ENCODE peak calls at places on chromosomes 3 and 15, in eight cellular contexts. One of them, this sample, is unnamed.

GRCh38 chr3:100500320-100500880 is 8.0 kb downstream of the TMEM45A start:
- DNase-seq in cardiac muscle cell: no peak
- DNase-seq in HFF-Myc: no peak
- DNase-seq in mesothelial cell of epicardium: no peak
- DNase-seq in GM10248: no peak
- DNase-seq in foreskin fibroblast: no peak
- DNase-seq in endothelial cell: no peak
- DNase-seq in endodermal cell: no peak
- DNase-seq in this sample: no peak

GRCh38 chr15:68315495-68316007 is 38.0 kb downstream of the FEM1B start:
- DNase-seq in mesothelial cell of epicardium: no peak
- DNase-seq in foreskin fibroblast: no peak
- DNase-seq in endodermal cell: peak
- DNase-seq in endothelial cell: peak
- DNase-seq in GM10248: no peak
- DNase-seq in cardiac muscle cell: peak
- DNase-seq in HFF-Myc: no peak
- DNase-seq in this sample: peak

GRCh38 chr3:194368918-194369317 is 625 bp downstream of the LRRC15 start:
- DNase-seq in mesothelial cell of epicardium: no peak
- DNase-seq in foreskin fibroblast: no peak
- DNase-seq in HFF-Myc: no peak
- DNase-seq in GM10248: no peak
- DNase-seq in endothelial cell: no peak
- DNase-seq in cardiac muscle cell: no peak
- DNase-seq in endodermal cell: no peak
- DNase-seq in this sample: no peak

GRCh38 chr15:91537868-91538267 is 315.6 kb upstream of the SLCO3A1 start:
- DNase-seq in endodermal cell: no peak
- DNase-seq in cardiac muscle cell: no peak
- DNase-seq in GM10248: no peak
- DNase-seq in mesothelial cell of epicardium: no peak
- DNase-seq in HFF-Myc: no peak
- DNase-seq in foreskin fibroblast: no peak
- DNase-seq in endothelial cell: no peak
- DNase-seq in this sample: no peak

GRCh38 chr15:40108855-40109735 is at the start of gene BMF:
- DNase-seq in endodermal cell: peak
- DNase-seq in endothelial cell: peak
- DNase-seq in GM10248: peak
- DNase-seq in HFF-Myc: peak
- DNase-seq in cardiac muscle cell: peak
- DNase-seq in foreskin fibroblast: peak
- DNase-seq in mesothelial cell of epicardium: peak
- DNase-seq in this sample: peak

GRCh38 chr15:72153269-72153668 is 35.1 kb downstream of the SENP8 start:
- DNase-seq in GM10248: no peak
- DNase-seq in endothelial cell: no peak
- DNase-seq in HFF-Myc: no peak
- DNase-seq in cardiac muscle cell: no peak
- DNase-seq in endodermal cell: no peak
- DNase-seq in foreskin fibroblast: no peak
- DNase-seq in mesothelial cell of epicardium: no peak
- DNase-seq in this sample: no peak

GRCh38 chr3:120198305-120198878 is 86.6 kb downstream of the GPR156 start:
- DNase-seq in cardiac muscle cell: peak
- DNase-seq in mesothelial cell of epicardium: no peak
- DNase-seq in endodermal cell: no peak
- DNase-seq in HFF-Myc: no peak
- DNase-seq in endothelial cell: no peak
- DNase-seq in foreskin fibroblast: no peak
- DNase-seq in GM10248: no peak
- DNase-seq in this sample: no peak

GRCh38 chr3:116842254-116842957 is 132.8 kb downstream of the TUSC7 start:
- DNase-seq in foreskin fibroblast: no peak
- DNase-seq in cardiac muscle cell: no peak
- DNase-seq in GM10248: no peak
- DNase-seq in endodermal cell: no peak
- DNase-seq in mesothelial cell of epicardium: no peak
- DNase-seq in HFF-Myc: no peak
- DNase-seq in endothelial cell: no peak
- DNase-seq in this sample: no peak

GRCh38 chr3:12752111-12752510 is 6.9 kb downstream of the TMEM40 start:
- DNase-seq in GM10248: no peak
- DNase-seq in foreskin fibroblast: no peak
- DNase-seq in endothelial cell: no peak
- DNase-seq in endodermal cell: no peak
- DNase-seq in mesothelial cell of epicardium: no peak
- DNase-seq in HFF-Myc: no peak
- DNase-seq in cardiac muscle cell: no peak
- DNase-seq in this sample: no peak

GRCh38 chr3:110774496-110775265 is 296.9 kb upstream of the NECTIN3 start:
- DNase-seq in GM10248: no peak
- DNase-seq in HFF-Myc: no peak
- DNase-seq in foreskin fibroblast: no peak
- DNase-seq in cardiac muscle cell: no peak
- DNase-seq in endodermal cell: no peak
- DNase-seq in endothelial cell: no peak
- DNase-seq in mesothelial cell of epicardium: no peak
- DNase-seq in this sample: no peak

GRCh38 chr3:128818186-128818787 is 61.1 kb upstream of the ACAD9 start:
- DNase-seq in GM10248: no peak
- DNase-seq in endothelial cell: no peak
- DNase-seq in endodermal cell: no peak
- DNase-seq in mesothelial cell of epicardium: no peak
- DNase-seq in HFF-Myc: no peak
- DNase-seq in foreskin fibroblast: no peak
- DNase-seq in cardiac muscle cell: no peak
- DNase-seq in this sample: no peak

GRCh38 chr3:25575001-25575400 is 89.7 kb downstream of the TOP2B start:
- DNase-seq in mesothelial cell of epicardium: no peak
- DNase-seq in cardiac muscle cell: no peak
- DNase-seq in foreskin fibroblast: no peak
- DNase-seq in endodermal cell: peak
- DNase-seq in HFF-Myc: no peak
- DNase-seq in GM10248: no peak
- DNase-seq in endothelial cell: no peak
- DNase-seq in this sample: no peak

DNA sequence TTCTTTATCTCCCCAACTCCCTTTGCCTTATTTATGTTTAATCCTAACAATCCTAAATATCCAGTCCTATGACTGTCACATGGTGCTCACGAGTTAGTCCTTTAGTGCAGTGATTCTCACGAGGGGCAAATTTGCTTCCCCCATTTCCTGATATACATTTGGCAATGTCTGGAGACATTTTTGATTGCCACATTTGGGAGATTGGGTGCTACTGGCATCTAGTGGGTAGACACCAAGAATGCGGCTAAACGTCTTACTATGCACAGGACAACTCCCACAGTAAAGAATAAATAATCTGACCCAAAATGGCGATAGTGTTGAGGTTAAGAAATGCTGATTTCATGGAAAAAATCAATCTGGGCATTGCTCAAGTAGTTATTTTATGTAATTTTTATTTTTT is 466.5 kb downstream of the ROBO2 start:
- DNase-seq in cardiac muscle cell: no peak
- DNase-seq in HFF-Myc: no peak
- DNase-seq in GM10248: no peak
- DNase-seq in endothelial cell: no peak
- DNase-seq in foreskin fibroblast: no peak
- DNase-seq in mesothelial cell of epicardium: no peak
- DNase-seq in endodermal cell: no peak
- DNase-seq in this sample: no peak
- TF ChIP-seq CTCF in cardiac muscle cell: no peak
- TF ChIP-seq CTCF in HFF-Myc: no peak
- TF ChIP-seq CTCF in GM10248: no peak
- TF ChIP-seq CTCF in endothelial cell: no peak
- TF ChIP-seq CTCF in foreskin fibroblast: no peak
- TF ChIP-seq CTCF in mesothelial cell of epicardium: no peak
- TF ChIP-seq CTCF in endodermal cell: peak
- TF ChIP-seq CTCF in this sample: no peak

DNA sequence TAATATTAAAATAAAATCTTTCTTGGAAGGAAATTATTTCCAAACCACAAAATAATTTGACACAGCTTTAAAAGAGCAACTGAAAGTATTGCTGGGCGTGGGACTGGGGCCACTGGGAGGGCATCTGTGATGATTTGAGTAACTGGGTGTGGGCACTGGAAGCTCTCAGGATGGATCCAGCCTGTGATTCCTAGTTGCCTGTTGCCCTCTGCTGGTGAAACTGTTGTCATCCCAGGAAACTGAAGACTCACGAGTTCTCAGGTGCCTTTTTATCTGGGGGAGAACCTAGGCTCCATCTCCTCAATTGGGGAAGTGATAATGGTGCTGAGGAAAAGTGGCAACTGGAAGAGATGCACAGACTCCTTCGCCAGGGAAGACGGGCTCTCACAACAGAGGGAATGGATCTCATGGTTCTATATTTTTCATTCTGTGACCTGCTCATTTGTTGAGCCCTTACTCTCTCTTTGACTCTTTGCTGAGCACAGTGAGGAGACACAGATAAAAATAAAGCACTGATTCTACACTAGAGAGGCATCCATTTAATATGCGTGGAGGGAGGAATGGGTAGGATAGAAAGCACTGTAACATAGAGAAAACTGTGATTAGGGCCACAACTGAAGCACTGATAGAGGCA is 61.6 kb downstream of the TPRG1 start:
- DNase-seq in cardiac muscle cell: peak
- DNase-seq in endodermal cell: peak
- DNase-seq in foreskin fibroblast: peak
- DNase-seq in HFF-Myc: peak
- DNase-seq in endothelial cell: peak
- DNase-seq in mesothelial cell of epicardium: peak
- DNase-seq in GM10248: peak
- DNase-seq in this sample: no peak
- TF ChIP-seq CTCF in cardiac muscle cell: peak
- TF ChIP-seq CTCF in endodermal cell: peak
- TF ChIP-seq CTCF in foreskin fibroblast: peak
- TF ChIP-seq CTCF in HFF-Myc: peak
- TF ChIP-seq CTCF in endothelial cell: peak
- TF ChIP-seq CTCF in mesothelial cell of epicardium: peak
- TF ChIP-seq CTCF in GM10248: peak
- TF ChIP-seq CTCF in this sample: no peak

DNA sequence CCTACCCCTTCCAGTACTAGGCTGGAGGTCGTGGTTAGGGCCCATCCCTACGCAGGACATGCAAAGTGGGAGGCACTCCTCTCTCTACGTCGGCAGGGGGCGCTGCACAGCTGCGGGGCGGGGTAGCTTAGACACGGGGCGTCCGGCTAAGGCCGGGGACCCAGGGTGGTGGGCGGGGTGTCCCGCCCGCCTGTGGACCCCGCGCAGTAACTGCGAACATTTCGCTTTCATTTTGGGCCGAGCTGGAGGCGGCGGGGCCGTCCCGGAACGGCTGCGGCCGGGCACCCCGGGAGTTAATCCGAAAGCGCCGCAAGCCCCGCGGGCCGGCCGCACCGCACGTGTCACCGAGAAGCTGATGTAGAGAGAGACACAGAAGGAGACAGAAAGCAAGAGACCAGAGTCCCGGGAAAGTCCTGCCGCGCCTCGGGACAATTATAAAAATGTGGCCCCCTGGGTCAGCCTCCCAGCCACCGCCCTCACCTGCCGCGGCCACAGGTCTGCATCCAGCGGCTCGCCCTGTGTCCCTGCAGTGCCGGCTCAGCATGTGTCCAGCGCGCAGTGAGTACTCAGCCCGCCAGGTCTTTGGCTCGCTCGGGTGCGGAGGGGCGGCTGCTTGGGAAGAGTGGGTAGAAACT is at the start of gene IL12A:
- DNase-seq in HFF-Myc: no peak
- DNase-seq in foreskin fibroblast: peak
- DNase-seq in GM10248: peak
- DNase-seq in endothelial cell: peak
- DNase-seq in mesothelial cell of epicardium: peak
- DNase-seq in cardiac muscle cell: peak
- DNase-seq in endodermal cell: peak
- DNase-seq in this sample: peak
- TF ChIP-seq CTCF in HFF-Myc: peak
- TF ChIP-seq CTCF in foreskin fibroblast: peak
- TF ChIP-seq CTCF in GM10248: peak
- TF ChIP-seq CTCF in endothelial cell: peak
- TF ChIP-seq CTCF in mesothelial cell of epicardium: peak
- TF ChIP-seq CTCF in cardiac muscle cell: peak
- TF ChIP-seq CTCF in endodermal cell: peak
- TF ChIP-seq CTCF in this sample: peak

GRCh38 chr3:197343111-197343510 is 44.7 kb upstream of the DLG1 start:
- DNase-seq in GM10248: no peak
- DNase-seq in endothelial cell: no peak
- DNase-seq in HFF-Myc: no peak
- DNase-seq in mesothelial cell of epicardium: no peak
- DNase-seq in cardiac muscle cell: no peak
- DNase-seq in endodermal cell: peak
- DNase-seq in foreskin fibroblast: no peak
- DNase-seq in this sample: no peak
- TF ChIP-seq CTCF in GM10248: no peak
- TF ChIP-seq CTCF in endothelial cell: no peak
- TF ChIP-seq CTCF in HFF-Myc: no peak
- TF ChIP-seq CTCF in mesothelial cell of epicardium: no peak
- TF ChIP-seq CTCF in cardiac muscle cell: no peak
- TF ChIP-seq CTCF in endodermal cell: no peak
- TF ChIP-seq CTCF in foreskin fibroblast: no peak
- TF ChIP-seq CTCF in this sample: no peak

DNA sequence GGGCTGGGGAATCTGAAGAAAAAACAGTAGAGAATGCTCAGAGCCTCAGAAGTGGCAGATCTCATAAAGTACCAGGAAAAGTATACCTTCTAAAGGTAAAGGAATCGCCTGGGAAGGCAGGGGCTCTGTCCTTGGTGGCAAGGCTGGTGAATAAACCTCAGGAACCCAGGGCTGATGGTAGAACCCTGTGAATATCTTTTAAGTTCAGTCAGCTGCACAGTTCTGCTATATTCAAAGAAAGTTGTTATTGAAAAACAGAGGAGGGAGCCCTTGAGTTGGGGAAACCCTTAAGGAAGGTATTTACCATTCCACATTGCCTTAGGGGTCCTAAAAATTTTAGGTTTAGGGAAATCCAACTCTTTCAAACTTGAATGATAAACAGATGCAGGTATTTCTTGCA is 31.2 kb downstream of the ZPLD1 start:
- DNase-seq in foreskin fibroblast: no peak
- DNase-seq in GM10248: no peak
- DNase-seq in HFF-Myc: no peak
- DNase-seq in endothelial cell: no peak
- DNase-seq in cardiac muscle cell: no peak
- DNase-seq in mesothelial cell of epicardium: no peak
- DNase-seq in endodermal cell: no peak
- DNase-seq in this sample: no peak
- TF ChIP-seq CTCF in foreskin fibroblast: no peak
- TF ChIP-seq CTCF in GM10248: no peak
- TF ChIP-seq CTCF in HFF-Myc: no peak
- TF ChIP-seq CTCF in endothelial cell: no peak
- TF ChIP-seq CTCF in cardiac muscle cell: no peak
- TF ChIP-seq CTCF in mesothelial cell of epicardium: no peak
- TF ChIP-seq CTCF in endodermal cell: peak
- TF ChIP-seq CTCF in this sample: no peak